ENCODE peak calls at places on chromosomes 5 and 9, in five cellular contexts. Q, U, F, H and K are unnamed samples.

GRCh38 chr5:132840313-132840712 is 9.9 kb upstream of the SHROOM1 start:
- DNase-seq in U (no peak), F (no peak), Q (no peak), H (no peak), K (no peak)

GRCh38 chr9:129750010-129750409 is 2.8 kb downstream of the PTGES start:
- DNase-seq in Q (no peak), U (no peak), H (no peak), F (no peak), K (peak; percentile 33)

GRCh38 chr5:38602641-38603040 is 46.2 kb upstream of the LIFR start:
- DNase-seq in F (no peak), U (no peak), Q (no peak), H (no peak), K (no peak)

GRCh38 chr5:151570512-151571269 is 20.4 kb downstream of the FAT2 start:
- DNase-seq in U (no peak), H (no peak), Q (no peak), F (no peak), K (no peak)

GRCh38 chr9:92710368-92710767 is 40.4 kb upstream of the IPPK start:
- DNase-seq in F (no peak), Q (no peak), H (no peak), U (no peak), K (no peak)

GRCh38 chr5:175235251-175235963 is 208.6 kb downstream of the DRD1 start:
- DNase-seq in Q (no peak), H (no peak), F (no peak), U (no peak), K (no peak)

GRCh38 chr5:109907751-109908150 is 218.0 kb downstream of the MAN2A1 start:
- DNase-seq in H (no peak), F (no peak), U (no peak), Q (no peak), K (peak; percentile 43)

GRCh38 chr5:142007237-142007544 is 5.6 kb downstream of the GNPDA1 start:
- DNase-seq in U (no peak), F (no peak), H (no peak), Q (no peak), K (no peak)

GRCh38 chr5:72328172-72328571 is 8.0 kb downstream of the PTCD2 start:
- DNase-seq in H (peak; percentile 52), U (peak; percentile 29), F (no peak), Q (no peak), K (no peak)

GRCh38 chr5:28397502-28397941 is 1359.1 kb upstream of the CDH9 start:
- DNase-seq in Q (no peak), H (no peak), U (no peak), F (no peak), K (peak; percentile 70)

GRCh38 chr5:126386146-126386545 is 37.1 kb upstream of the GRAMD2B start:
- DNase-seq in Q (no peak), F (no peak), H (no peak), U (no peak), K (no peak)

GRCh38 chr5:131109540-131110255 is 55.4 kb downstream of the HINT1 start:
- DNase-seq in H (no peak), U (no peak), F (no peak), Q (peak; percentile 53), K (peak; percentile 45)

GRCh38 chr5:140174472-140175366 is at the start of gene CYSTM1:
- DNase-seq in F (peak; percentile 99), Q (peak; percentile 98), H (peak; percentile 96), U (peak; percentile 99), K (peak; percentile 91)

GRCh38 chr5:135478938-135479337 is 26.8 kb upstream of the TIFAB start:
- DNase-seq in Q (no peak), F (no peak), U (no peak), H (no peak), K (no peak)

GRCh38 chr9:119195521-119195920 is 173.7 kb downstream of the BRINP1 start:
- DNase-seq in Q (no peak), F (no peak), U (no peak), H (no peak), K (no peak)

GRCh38 chr9:37200572-37201005 is 80.2 kb downstream of the ZCCHC7 start:
- DNase-seq in F (no peak), H (no peak), U (no peak), Q (no peak), K (no peak)

GRCh38 chr5:42387563-42387962 is 35.7 kb upstream of the GHR start:
- DNase-seq in H (no peak), U (no peak), Q (no peak), F (no peak), K (no peak)

GRCh38 chr9:132556226-132556625 is 26.2 kb upstream of the BARHL1 start:
- DNase-seq in Q (no peak), H (no peak), F (no peak), U (no peak), K (no peak)

GRCh38 chr5:56616454-56617160 is 198.7 kb upstream of the MAP3K1 start:
- DNase-seq in U (no peak), Q (no peak), F (no peak), H (no peak), K (no peak)

GRCh38 chr5:95861858-95862561 is 39.5 kb upstream of the GLRX start:
- DNase-seq in U (no peak), Q (no peak), H (no peak), F (no peak), K (peak; percentile 67)

GRCh38 chr9:14769235-14769580 is 46.7 kb upstream of the CER1 start:
- DNase-seq in U (no peak), Q (peak; percentile 28), H (no peak), F (no peak), K (peak; percentile 32)
- TF ChIP-seq CTCF in U (no peak), Q (peak; percentile 25), H (peak; percentile 44), F (no peak), K (peak; percentile 45)

GRCh38 chr9:35552376-35552775 is 52.7 kb upstream of the TESK1 start:
- DNase-seq in F (no peak), U (no peak), Q (no peak), H (no peak), K (no peak)

GRCh38 chr9:35553670-35554543 is 51.2 kb upstream of the TESK1 start:
- DNase-seq in H (peak; percentile 40), U (peak; percentile 64), F (peak; percentile 67), Q (peak; percentile 89), K (peak; percentile 69)

GRCh38 chr9:35555246-35555701 is 49.8 kb upstream of the TESK1 start:
- DNase-seq in U (no peak), F (no peak), Q (no peak), H (no peak), K (no peak)

GRCh38 chr9:35555881-35556280 is 49.2 kb upstream of the TESK1 start:
- DNase-seq in F (no peak), Q (no peak), H (no peak), U (no peak), K (no peak)

GRCh38 chr9:35552837-35553236 is 52.2 kb upstream of the TESK1 start:
- DNase-seq in H (no peak), F (no peak), Q (no peak), U (no peak), K (no peak)
- H3K27ac ChIP-seq in H (peak overlapping the region; percentile 18), F (no peak overlapping the region), Q (peak overlapping the region; percentile 38), U (peak overlapping the region; percentile 74), K (peak overlapping the region; percentile 27)

GRCh38 chr5:17217421-17218352 is at the start of gene BASP1:
- DNase-seq in H (peak; percentile 79), F (peak; percentile 80), U (peak; percentile 70), Q (peak; percentile 91), K (peak; percentile 76)
- H3K4me3 ChIP-seq in H (peak within 1 kb of the TSS; percentile 53), F (peak within 1 kb of the TSS; percentile 64), U (peak within 1 kb of the TSS; percentile 54), Q (peak within 1 kb of the TSS; percentile 80), K (peak within 1 kb of the TSS; percentile 92)

GRCh38 chr5:6392571-6392970 is 14.2 kb upstream of the MED10 start:
- DNase-seq in U (no peak), H (no peak), Q (no peak), F (no peak), K (no peak)
- TF ChIP-seq CTCF in U (no peak), H (no peak), Q (no peak), F (no peak), K (no peak)